ENCODE peak calls at places on chromosomes 4 and X, in eight cellular contexts. X, Q, G, T, W, O, A and R are unnamed samples.

GRCh38 chr4:8019396-8020365 is 80.0 kb upstream of the AFAP1 start:
- DNase-seq in X (no peak), Q (peak), G (no peak), T (no peak), W (no peak), O (peak), A (no peak), R (peak)

GRCh38 chr4:147823135-147823534 is 91.2 kb downstream of the ARHGAP10 start:
- DNase-seq in X (no peak), Q (no peak), G (no peak), T (no peak), W (no peak), O (no peak), A (no peak), R (no peak)

GRCh38 chrX:1725472-1725871 is 110.6 kb downstream of the ASMT start:
- DNase-seq in X (no peak), Q (no peak), G (no peak), T (no peak), W (no peak), O (no peak), A (no peak), R (no peak)

GRCh38 chr4:1799364-1799996 is 6.4 kb downstream of the FGFR3 start:
- DNase-seq in X (no peak), Q (no peak), G (no peak), T (no peak), W (no peak), O (no peak), A (no peak), R (no peak)

GRCh38 chr4:144353240-144353639 is 212.7 kb upstream of the GYPA start:
- DNase-seq in X (no peak), Q (no peak), G (no peak), T (no peak), W (no peak), O (no peak), A (no peak), R (no peak)

GRCh38 chrX:24619647-24620046 is 27.5 kb downstream of the PCYT1B start:
- DNase-seq in X (peak), Q (peak), G (no peak), T (no peak), W (peak), O (no peak), A (no peak), R (peak)

GRCh38 chr4:185127021-185127925 is 15.8 kb upstream of the SLC25A4 start:
- DNase-seq in X (no peak), Q (no peak), G (no peak), T (no peak), W (peak), O (peak), A (no peak), R (no peak)

GRCh38 chr4:54032558-54033135 is 31.8 kb downstream of the CHIC2 start:
- DNase-seq in X (no peak), Q (no peak), G (no peak), T (no peak), W (no peak), O (no peak), A (no peak), R (no peak)

GRCh38 chr4:181957088-181957487 is 286.1 kb upstream of the TENM3 start:
- DNase-seq in X (peak), Q (no peak), G (no peak), T (no peak), W (peak), O (no peak), A (no peak), R (no peak)

GRCh38 chr4:86508436-86508835 is 85.7 kb upstream of the PTPN13 start:
- DNase-seq in X (peak), Q (no peak), G (no peak), T (no peak), W (peak), O (no peak), A (no peak), R (peak)

GRCh38 chrX:150693782-150694574 is 782 bp downstream of the MTMR1 start:
- DNase-seq in X (peak), Q (no peak), G (no peak), T (peak), W (peak), O (peak), A (peak), R (peak)

GRCh38 chr4:150297861-150298474 is 219.7 kb downstream of the DCLK2 start:
- DNase-seq in X (peak), Q (no peak), G (no peak), T (peak), W (peak), O (no peak), A (peak), R (peak)

GRCh38 chr4:119113033-119113655 is 22.5 kb upstream of the MYOZ2 start:
- DNase-seq in X (peak), Q (no peak), G (no peak), T (no peak), W (peak), O (no peak), A (peak), R (peak)

GRCh38 chr4:1199556-1200331 is 27.4 kb upstream of the SPON2 start:
- DNase-seq in X (no peak), Q (no peak), G (no peak), T (no peak), W (no peak), O (peak), A (no peak), R (no peak)

GRCh38 chrX:53084043-53084570 is 1.9 kb downstream of the TSPYL2 start:
- DNase-seq in X (no peak), Q (no peak), G (no peak), T (no peak), W (peak), O (no peak), A (no peak), R (no peak)

GRCh38 chr4:5967783-5968182 is 50.4 kb downstream of the C4orf50 start:
- DNase-seq in X (no peak), Q (no peak), G (no peak), T (no peak), W (no peak), O (no peak), A (no peak), R (no peak)

GRCh38 chr4:11765849-11766453 is 337.3 kb upstream of the HS3ST1 start:
- DNase-seq in X (peak), Q (no peak), G (no peak), T (no peak), W (peak), O (no peak), A (no peak), R (peak)

GRCh38 chr4:113657834-113658233 is 103.7 kb downstream of the CAMK2D start:
- DNase-seq in X (peak), Q (no peak), G (no peak), T (no peak), W (peak), O (no peak), A (no peak), R (no peak)

GRCh38 chr4:144518181-144518895 is 127.6 kb upstream of the HHIP start:
- DNase-seq in X (peak), Q (no peak), G (no peak), T (no peak), W (peak), O (no peak), A (no peak), R (no peak)

GRCh38 chr4:40199999-40200880 is 3.4 kb downstream of the RHOH start:
- DNase-seq in X (peak), Q (no peak), G (peak), T (peak), W (peak), O (no peak), A (peak), R (peak)

GRCh38 chr4:73870778-73871177 is 1.6 kb downstream of the CXCL1 start:
- DNase-seq in X (peak), Q (no peak), G (no peak), T (no peak), W (peak), O (no peak), A (no peak), R (no peak)

GRCh38 chr4:96472103-96472867 is 632.4 kb downstream of the PDHA2 start:
- DNase-seq in X (peak), Q (no peak), G (no peak), T (no peak), W (no peak), O (no peak), A (no peak), R (no peak)

GRCh38 chr4:151744614-151745013 is 16.2 kb downstream of the GATB start:
- DNase-seq in X (peak), Q (no peak), G (no peak), T (no peak), W (peak), O (no peak), A (no peak), R (peak)

GRCh38 chr4:9703391-9703790 is 78.0 kb upstream of the DRD5 start:
- DNase-seq in X (peak), Q (peak), G (peak), T (peak), W (peak), O (no peak), A (peak), R (peak)

GRCh38 chr4:48162162-48162561 is 28.1 kb upstream of the TXK start:
- DNase-seq in X (peak), Q (no peak), G (no peak), T (no peak), W (peak), O (no peak), A (no peak), R (no peak)

GRCh38 chrX:73562458-73562857 is 539 bp upstream of the CHIC1 start:
- DNase-seq in X (peak), Q (no peak), G (no peak), T (no peak), W (no peak), O (no peak), A (no peak), R (no peak)

GRCh38 chrX:31600823-31601222 is 529.0 kb upstream of the FTHL17 start:
- DNase-seq in X (no peak), Q (no peak), G (no peak), T (no peak), W (no peak), O (no peak), A (no peak), R (no peak)

GRCh38 chr4:88619973-88620372 is 27.7 kb downstream of the HERC3 start:
- DNase-seq in X (peak), Q (no peak), G (no peak), T (no peak), W (no peak), O (no peak), A (no peak), R (no peak)

GRCh38 chrX:134623293-134624045 is 34.8 kb downstream of the PLAC1 start:
- DNase-seq in X (peak), Q (no peak), G (no peak), T (no peak), W (peak), O (no peak), A (no peak), R (no peak)

GRCh38 chr4:183399616-183400015 is 44.8 kb upstream of the CDKN2AIP start:
- DNase-seq in X (no peak), Q (no peak), G (no peak), T (no peak), W (no peak), O (no peak), A (no peak), R (no peak)

GRCh38 chrX:1139101-1139500 is 73.3 kb downstream of the CRLF2 start:
- DNase-seq in X (no peak), Q (no peak), G (no peak), T (no peak), W (no peak), O (no peak), A (no peak), R (no peak)

GRCh38 chrX:24676403-24677024 is 17.2 kb upstream of the POLA1 start:
- DNase-seq in X (peak), Q (no peak), G (no peak), T (no peak), W (peak), O (no peak), A (no peak), R (peak)

GRCh38 chr4:59537231-59537886 is 1662.8 kb upstream of the ADGRL3 start:
- DNase-seq in X (peak), Q (no peak), G (no peak), T (no peak), W (peak), O (no peak), A (no peak), R (no peak)

GRCh38 chr4:38034986-38035882 is 75.0 kb downstream of the PTTG2 start:
- DNase-seq in X (peak), Q (no peak), G (peak), T (peak), W (peak), O (no peak), A (peak), R (peak)

GRCh38 chr4:131093303-131093702 is 1997.4 kb downstream of the C4orf33 start:
- DNase-seq in X (no peak), Q (no peak), G (no peak), T (no peak), W (peak), O (no peak), A (no peak), R (no peak)

GRCh38 chr4:102586002-102586643 is 85.0 kb downstream of the NFKB1 start:
- DNase-seq in X (no peak), Q (no peak), G (no peak), T (no peak), W (no peak), O (no peak), A (no peak), R (no peak)

GRCh38 chr4:109094061-109094460 is 208.4 kb downstream of the COL25A1 start:
- DNase-seq in X (no peak), Q (no peak), G (no peak), T (no peak), W (no peak), O (no peak), A (no peak), R (no peak)